ENCODE peak calls at places on chromosomes 2 and 18, in four cellular contexts. O, D, B and P are unnamed samples.

GRCh38 chr2:64989982-64990614 is 899 bp downstream of the SLC1A4 start:
- DNase-seq in O (no peak), D (no peak), B (no peak), P (no peak)

GRCh38 chr18:7370375-7370774 is 139.5 kb downstream of the LRRC30 start:
- DNase-seq in O (no peak), D (no peak), B (no peak), P (no peak)

GRCh38 chr2:80393996-80394395 is 89.4 kb upstream of the LRRTM1 start:
- DNase-seq in O (no peak), D (no peak), B (no peak), P (no peak)

GRCh38 chr2:127220807-127221527 is 868 bp upstream of the CYP27C1 start:
- DNase-seq in O (no peak), D (no peak), B (no peak), P (no peak)

GRCh38 chr2:194004590-194005206 is 1652.3 kb upstream of the SLC39A10 start:
- DNase-seq in O (no peak), D (no peak), B (no peak), P (no peak)

GRCh38 chr2:33126552-33126951 is 179.8 kb downstream of the LTBP1 start:
- DNase-seq in O (no peak), D (no peak), B (no peak), P (no peak)

GRCh38 chr2:163753721-163754120 is 17.9 kb upstream of the FIGN start:
- DNase-seq in O (no peak), D (no peak), B (no peak), P (no peak)

GRCh38 chr18:66724664-66725356 is 120.9 kb upstream of the CDH19 start:
- DNase-seq in O (no peak), D (no peak), B (no peak), P (no peak)

GRCh38 chr2:68438455-68439303 is 28.4 kb downstream of the FBXO48 start:
- DNase-seq in O (no peak), D (no peak), B (no peak), P (no peak)

GRCh38 chr2:47016172-47016913 is 100.7 kb upstream of the MCFD2 start:
- DNase-seq in O (no peak), D (peak; percentile 71), B (peak; percentile 60), P (no peak)

GRCh38 chr2:240936106-240936505 is 30.0 kb downstream of the CROCC2 start:
- DNase-seq in O (peak; percentile 21), D (no peak), B (no peak), P (no peak)

GRCh38 chr2:132916219-132916618 is 246.2 kb upstream of the LYPD1 start:
- DNase-seq in O (no peak), D (no peak), B (no peak), P (no peak)

GRCh38 chr2:41706261-41706660 is 341.6 kb upstream of the PKDCC start:
- DNase-seq in O (no peak), D (no peak), B (no peak), P (no peak)

GRCh38 chr2:117984208-117984607 is 29.7 kb downstream of the CCDC93 start:
- DNase-seq in O (no peak), D (no peak), B (no peak), P (no peak)

GRCh38 chr2:11344342-11344955 is at the start of gene ROCK2:
- DNase-seq in O (peak; percentile 93), D (no peak), B (peak; percentile 53), P (no peak)

GRCh38 chr2:46014911-46015654 is 282.1 kb upstream of the EPAS1 start:
- DNase-seq in O (no peak), D (no peak), B (no peak), P (peak; percentile 73)

GRCh38 chr2:20652141-20652540 is 1.2 kb upstream of the HS1BP3 start:
- DNase-seq in O (no peak), D (no peak), B (no peak), P (no peak)

GRCh38 chr18:13220326-13220991 is 1.9 kb downstream of the LDLRAD4 start:
- DNase-seq in O (no peak), D (no peak), B (no peak), P (no peak)

GRCh38 chr2:96386470-96386869 is 50.9 kb downstream of the NCAPH start:
- DNase-seq in O (no peak), D (no peak), B (no peak), P (no peak)

GRCh38 chr2:142682528-142682927 is 194.9 kb upstream of the KYNU start:
- DNase-seq in O (no peak), D (no peak), B (peak; percentile 13), P (no peak)

GRCh38 chr2:172345951-172346555 is 81.3 kb upstream of the ITGA6 start:
- DNase-seq in O (no peak), D (no peak), B (no peak), P (no peak)

GRCh38 chr2:171726841-171727460 is 39.7 kb downstream of the DYNC1I2 start:
- DNase-seq in O (no peak), D (no peak), B (no peak), P (peak; percentile 89)

GRCh38 chr2:54983345-54984235 is 66.7 kb downstream of the RTN4 start:
- DNase-seq in O (no peak), D (peak; percentile 33), B (peak; percentile 4), P (no peak)

GRCh38 chr2:188695953-188696352 is 278.2 kb upstream of the COL3A1 start:
- DNase-seq in O (no peak), D (no peak), B (no peak), P (no peak)

GRCh38 chr2:11683486-11683885 is 13.5 kb upstream of the NTSR2 start:
- DNase-seq in O (peak; percentile 30), D (no peak), B (no peak), P (no peak)

GRCh38 chr2:190844700-190845410 is 35.8 kb upstream of the GLS start:
- DNase-seq in O (no peak), D (no peak), B (no peak), P (no peak)

GRCh38 chr2:237214281-237214680 is 128.6 kb downstream of the COPS8 start:
- DNase-seq in O (no peak), D (no peak), B (no peak), P (no peak)

GRCh38 chr2:216819766-216820165 is 40.1 kb downstream of the TNP1 start:
- DNase-seq in O (no peak), D (no peak), B (no peak), P (no peak)

GRCh38 chr2:64273524-64274398 is 129.5 kb upstream of the PELI1 start:
- DNase-seq in O (peak; percentile 83), D (no peak), B (no peak), P (no peak)

DNA sequence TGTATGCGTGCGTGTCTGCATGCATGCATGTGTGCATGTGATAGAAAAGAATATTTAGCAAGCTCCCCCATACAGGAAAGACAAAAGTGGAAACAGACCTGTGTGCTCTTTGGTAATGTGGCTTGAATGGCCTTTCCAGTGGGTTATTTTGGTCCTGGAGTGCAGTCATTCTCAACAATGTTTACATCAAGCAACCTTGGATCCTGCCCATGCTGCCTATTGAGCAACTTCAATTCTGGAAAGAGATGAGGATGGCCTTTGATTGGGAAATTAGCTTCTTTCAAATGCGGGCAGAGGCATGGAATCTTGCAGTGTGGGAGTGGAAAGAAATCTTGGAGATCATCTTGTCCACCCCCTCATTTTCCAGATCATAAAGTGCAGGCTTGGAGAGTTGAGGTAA is 87.2 kb upstream of the SMAD2 start:
- DNase-seq in O (peak; percentile 41), D (no peak), B (no peak), P (no peak)
- TF ChIP-seq POLR2AphosphoS5 in O (no peak), D (no peak), B (no peak), P (no peak)

GRCh38 chr2:176455865-176456291 is 186.6 kb downstream of the MTX2 start:
- DNase-seq in O (peak; percentile 91), D (no peak), B (no peak), P (no peak)
- TF ChIP-seq POLR2AphosphoS5 in O (peak; percentile 34), D (no peak), B (no peak), P (no peak)

DNA sequence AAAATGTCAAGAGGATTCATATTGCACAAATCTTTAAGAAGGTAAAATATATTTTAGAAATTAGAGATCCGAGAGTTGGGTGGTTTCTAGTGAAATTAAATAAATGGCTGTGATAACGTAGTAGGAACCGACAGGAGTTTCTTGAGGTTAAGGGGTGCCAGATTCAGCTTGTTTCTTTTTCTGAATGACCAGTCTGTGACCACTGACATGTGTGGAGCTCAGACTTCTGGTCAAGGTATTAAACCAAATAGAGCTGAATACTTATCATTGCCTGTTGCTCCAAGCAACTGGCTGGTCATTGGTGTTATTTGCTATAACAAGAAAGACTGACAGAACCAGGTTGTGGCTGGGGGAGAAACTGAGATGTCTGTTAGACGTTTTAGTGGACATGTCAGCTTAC is 408.2 kb upstream of the HS6ST1 start:
- DNase-seq in O (no peak), D (no peak), B (no peak), P (no peak)
- TF ChIP-seq POLR2AphosphoS5 in O (no peak), D (no peak), B (no peak), P (no peak)

GRCh38 chr2:73255007-73255644 is 21.0 kb downstream of the CCT7 start:
- DNase-seq in O (no peak), D (no peak), B (no peak), P (no peak)

GRCh38 chr2:73254343-73255006 is 20.4 kb downstream of the CCT7 start:
- DNase-seq in O (no peak), D (no peak), B (no peak), P (no peak)

GRCh38 chr2:73253400-73253799 is 19.3 kb downstream of the CCT7 start:
- DNase-seq in O (no peak), D (no peak), B (no peak), P (no peak)

GRCh38 chr2:73252238-73253027 is 18.3 kb downstream of the CCT7 start:
- DNase-seq in O (no peak), D (no peak), B (no peak), P (no peak)

GRCh38 chr2:73253901-73254300 is 19.8 kb downstream of the CCT7 start:
- DNase-seq in O (no peak), D (no peak), B (no peak), P (no peak)
- TF ChIP-seq POLR2AphosphoS5 in O (no peak), D (no peak), B (peak; percentile 1), P (no peak)

GRCh38 chr2:158716091-158716815 is 78.9 kb upstream of the DAPL1 start:
- DNase-seq in O (no peak), D (no peak), B (no peak), P (no peak)
- TF ChIP-seq POLR2AphosphoS5 in O (no peak), D (no peak), B (no peak), P (no peak)

GRCh38 chr18:22302152-22302551 is 115.6 kb downstream of the CTAGE1 start:
- DNase-seq in O (no peak), D (no peak), B (no peak), P (no peak)
- TF ChIP-seq POLR2AphosphoS5 in O (no peak), D (no peak), B (no peak), P (no peak)

GRCh38 chr18:70181015-70181414 is 24.5 kb downstream of the RTTN start:
- DNase-seq in O (no peak), D (no peak), B (peak; percentile 94), P (no peak)
- TF ChIP-seq POLR2AphosphoS5 in O (no peak), D (no peak), B (peak; percentile 67), P (no peak)

GRCh38 chr2:25310965-25311865 is 30.5 kb downstream of the DNMT3A start:
- DNase-seq in O (no peak), D (no peak), B (peak; percentile 19), P (no peak)
- TF ChIP-seq POLR2AphosphoS5 in O (no peak), D (no peak), B (no peak), P (no peak)